ENCODE peak calls at places on chromosomes 4 and X, in eight cellular contexts. J is fibroblast of lung, Y is neural crest cell, V is tibial artery, O is type B pancreatic cell, S is HepG2, E is lower leg skin, X is omental fat pad. R is an unnamed sample.

GRCh38 chr4:173301518-173302201 is 32.5 kb downstream of the HMGB2 start:
- DNase-seq in J (peak; percentile 51), Y (no peak), V (no peak), O (no peak), S (no peak), E (no peak), X (no peak), R (no peak)

GRCh38 chr4:3372933-3373465 is 68.8 kb upstream of the HGFAC start:
- DNase-seq in J (peak; percentile 54), Y (no peak), V (peak; percentile 86), O (no peak), S (no peak), E (peak; percentile 70), X (no peak), R (no peak)

GRCh38 chr4:110586137-110586850 is 36.6 kb downstream of the PITX2 start:
- DNase-seq in J (peak; percentile 73), Y (no peak), V (no peak), O (no peak), S (no peak), E (no peak), X (no peak), R (no peak)

GRCh38 chr4:177728361-177729152 is 286.3 kb upstream of the AGA start:
- DNase-seq in J (peak; percentile 31), Y (no peak), V (no peak), O (no peak), S (peak; percentile 2), E (no peak), X (no peak), R (no peak)

GRCh38 chrX:104972737-104973136 is 247.8 kb downstream of the TEX13A start:
- DNase-seq in J (no peak), Y (no peak), V (no peak), O (no peak), S (no peak), E (no peak), X (no peak), R (no peak)

GRCh38 chr4:2441393-2442174 is 22.8 kb downstream of the CFAP99 start:
- DNase-seq in J (peak; percentile 42), Y (peak; percentile 57), V (no peak), O (peak; percentile 69), S (peak; percentile 80), E (no peak), X (no peak), R (peak; percentile 83)

GRCh38 chr4:161583549-161583948 is 580.3 kb downstream of the FSTL5 start:
- DNase-seq in J (no peak), Y (no peak), V (no peak), O (no peak), S (no peak), E (no peak), X (no peak), R (no peak)

GRCh38 chrX:133658244-133658911 is 243.1 kb upstream of the GPC4 start:
- DNase-seq in J (no peak), Y (no peak), V (no peak), O (no peak), S (no peak), E (no peak), X (no peak), R (no peak)

GRCh38 chrX:87338510-87338909 is 179.1 kb upstream of the KLHL4 start:
- DNase-seq in J (peak; percentile 3), Y (no peak), V (no peak), O (no peak), S (peak; percentile 5), E (no peak), X (no peak), R (no peak)

GRCh38 chr4:183099537-183100297 is 660 bp downstream of the WWC2 start:
- DNase-seq in J (no peak), Y (peak; percentile 30), V (peak; percentile 71), O (peak; percentile 76), S (peak; percentile 35), E (peak; percentile 19), X (no peak), R (peak; percentile 85)

GRCh38 chr4:124409044-124409443 is 303.5 kb downstream of the ANKRD50 start:
- DNase-seq in J (peak; percentile 73), Y (no peak), V (no peak), O (no peak), S (no peak), E (no peak), X (no peak), R (no peak)

GRCh38 chrX:40245411-40246140 is 147.8 kb upstream of the BCOR start:
- DNase-seq in J (peak; percentile 73), Y (peak; percentile 12), V (no peak), O (no peak), S (no peak), E (no peak), X (no peak), R (no peak)

GRCh38 chrX:98379134-98379533 is 1495.4 kb downstream of the RPA4 start:
- DNase-seq in J (no peak), Y (no peak), V (no peak), O (no peak), S (peak; percentile 0), E (no peak), X (no peak), R (no peak)

GRCh38 chr4:113635739-113636437 is 125.7 kb downstream of the CAMK2D start:
- DNase-seq in J (peak; percentile 92), Y (no peak), V (no peak), O (no peak), S (no peak), E (no peak), X (no peak), R (no peak)

GRCh38 chr4:127212269-127212580 is 420.5 kb upstream of the INTU start:
- DNase-seq in J (no peak), Y (no peak), V (no peak), O (no peak), S (no peak), E (no peak), X (no peak), R (no peak)

GRCh38 chr4:169611157-169611556 is 1.2 kb downstream of the NEK1 start:
- DNase-seq in J (peak; percentile 19), Y (no peak), V (no peak), O (no peak), S (no peak), E (no peak), X (no peak), R (no peak)

GRCh38 chr4:169617306-169617705 is 3.1 kb upstream of the CLCN3 start:
- DNase-seq in J (no peak), Y (no peak), V (no peak), O (no peak), S (no peak), E (no peak), X (no peak), R (no peak)

GRCh38 chr4:169615467-169616106 is 3.2 kb upstream of the NEK1 start:
- DNase-seq in J (peak; percentile 62), Y (no peak), V (no peak), O (no peak), S (no peak), E (no peak), X (no peak), R (no peak)

GRCh38 chr4:169612869-169613859 is 781 bp upstream of the NEK1 start:
- DNase-seq in J (peak; percentile 76), Y (peak; percentile 64), V (peak; percentile 85), O (peak; percentile 75), S (peak; percentile 70), E (peak; percentile 71), X (peak; percentile 27), R (no peak)

DNA sequence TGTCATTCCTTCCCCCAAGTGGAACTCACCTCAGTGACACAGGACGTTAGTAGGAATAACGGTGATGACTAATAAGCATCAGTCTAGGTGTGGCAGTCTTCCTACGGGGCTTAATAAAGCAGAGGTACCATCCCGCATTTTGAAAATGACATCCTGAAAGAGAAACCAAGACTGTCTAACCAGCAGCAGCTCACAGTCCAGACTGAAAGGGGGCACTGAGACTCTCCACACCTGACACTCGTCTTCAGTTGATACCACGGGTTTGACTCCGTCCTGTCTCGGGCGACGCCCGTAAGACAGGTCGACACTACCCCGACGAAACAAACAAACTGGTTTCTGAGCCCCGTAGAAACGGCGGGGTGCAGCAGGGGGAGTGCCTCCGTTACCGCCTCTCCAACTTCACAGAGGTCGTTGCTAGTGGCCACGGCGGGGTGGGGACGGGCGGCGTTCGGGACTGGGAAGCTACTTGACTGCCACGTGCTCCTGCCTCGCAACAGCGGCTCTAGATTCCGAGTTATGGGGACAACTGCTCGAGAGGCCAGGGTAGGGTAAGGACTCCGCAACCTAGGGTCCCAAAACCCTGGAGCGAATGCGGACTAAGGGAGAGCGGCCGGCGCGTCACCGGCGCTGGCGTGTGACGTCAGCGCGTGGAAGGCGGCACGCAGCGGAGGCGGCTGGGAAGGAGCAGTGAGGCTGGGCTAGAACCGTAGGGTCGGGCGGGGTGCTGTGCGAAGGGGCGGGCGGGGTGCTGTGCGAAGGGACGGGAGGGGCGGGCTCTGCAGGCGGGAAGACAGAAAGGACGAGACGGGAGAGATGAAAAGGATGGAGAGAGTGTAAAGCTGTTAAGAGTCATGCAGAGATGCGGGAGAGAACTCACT is at the start of gene NEK1:
- DNase-seq in J (peak; percentile 88), Y (peak; percentile 74), V (peak; percentile 91), O (peak; percentile 87), S (peak; percentile 72), E (peak; percentile 76), X (peak; percentile 55), R (peak; percentile 92)
- TF ChIP-seq CTCF in J (peak; percentile 10), Y (no peak), V (no peak), O (no peak), S (peak; percentile 28), E (no peak), X (no peak), R (no peak)

GRCh38 chrX:153782324-153782723 is 1.5 kb downstream of the SRPK3 start:
- DNase-seq in J (no peak), Y (no peak), V (no peak), O (no peak), S (no peak), E (no peak), X (no peak), R (no peak)
- TF ChIP-seq CTCF in J (no peak), Y (no peak), V (no peak), O (no peak), S (peak; percentile 49), E (no peak), X (no peak), R (no peak)

DNA sequence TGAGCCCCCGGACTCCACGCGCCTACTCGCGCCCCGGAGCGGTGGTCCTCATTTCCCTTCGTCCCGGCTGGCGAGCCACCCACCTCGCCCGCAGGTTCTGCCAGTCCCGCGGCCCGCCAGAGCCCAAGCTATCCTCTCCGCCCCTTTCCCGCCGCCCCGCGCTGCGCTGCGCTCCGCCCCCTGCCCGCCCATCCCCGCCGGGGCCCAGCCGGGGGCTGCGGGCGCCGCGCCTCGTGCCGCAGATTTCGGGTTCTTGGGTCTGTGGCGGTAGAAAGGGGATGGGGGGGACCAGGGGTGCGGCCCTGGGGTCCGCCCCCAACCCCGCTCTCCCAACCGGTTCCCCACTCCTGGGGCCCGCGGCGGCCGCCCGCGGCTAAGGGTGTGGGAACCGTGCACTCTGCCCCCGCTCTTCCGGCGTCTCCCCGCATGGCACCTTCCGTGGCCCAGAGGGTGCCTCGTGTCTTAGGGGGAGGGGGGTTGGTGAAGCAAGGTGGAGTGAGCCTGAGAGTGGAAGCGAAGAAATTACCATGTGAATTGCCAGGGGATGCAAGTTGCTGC is 650.8 kb upstream of the DIPK2B start:
- DNase-seq in J (peak; percentile 20), Y (peak; percentile 3), V (no peak), O (peak; percentile 70), S (no peak), E (peak; percentile 24), X (no peak), R (no peak)
- TF ChIP-seq CTCF in J (no peak), Y (no peak), V (no peak), O (peak; percentile 29), S (no peak), E (no peak), X (no peak), R (no peak)

DNA sequence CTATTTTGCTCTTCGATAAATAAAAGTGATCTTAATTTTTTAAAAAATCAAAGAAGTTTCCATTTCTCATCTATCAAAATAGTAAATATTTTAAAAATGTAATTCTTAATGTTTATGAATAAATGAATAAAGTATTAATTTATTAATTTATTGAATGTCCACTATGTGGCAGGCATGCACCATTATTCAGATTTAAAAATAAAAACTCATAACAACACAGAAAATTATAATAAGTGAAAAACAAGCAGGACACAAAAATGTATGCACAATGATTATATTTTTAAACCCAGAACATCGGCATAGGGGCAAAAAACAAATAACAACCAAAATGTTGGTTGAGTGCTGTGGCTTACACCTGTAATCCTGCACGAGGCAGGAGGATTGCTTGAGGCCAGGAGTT is 5.3 kb upstream of the PYURF start:
- DNase-seq in J (no peak), Y (no peak), V (no peak), O (no peak), S (no peak), E (no peak), X (no peak), R (no peak)
- TF ChIP-seq CTCF in J (no peak), Y (peak; percentile 47), V (no peak), O (peak; percentile 47), S (no peak), E (no peak), X (no peak), R (peak; percentile 41)